ENCODE peak calls at places on chromosomes 2 and 18, in seven cellular contexts. X, Z, V, C, U, N and B are unnamed samples.

GRCh38 chr2:17257194-17257909 is 260.9 kb downstream of the RAD51AP2 start:
- DNase-seq in X (no peak), Z (no peak), V (no peak), C (no peak), U (no peak), N (no peak), B (no peak)

GRCh38 chr18:32420084-32420483 is 50.6 kb downstream of the GAREM1 start:
- DNase-seq in X (no peak), Z (no peak), V (no peak), C (no peak), U (no peak), N (no peak), B (no peak)

GRCh38 chr2:176501652-176502051 is 232.4 kb downstream of the MTX2 start:
- DNase-seq in X (no peak), Z (no peak), V (no peak), C (no peak), U (no peak), N (no peak), B (no peak)

GRCh38 chr2:25115902-25116301 is 52.5 kb downstream of the POMC start:
- DNase-seq in X (no peak), Z (no peak), V (no peak), C (no peak), U (no peak), N (no peak), B (no peak)

GRCh38 chr2:57313678-57314077 is 732.9 kb upstream of the VRK2 start:
- DNase-seq in X (no peak), Z (no peak), V (no peak), C (no peak), U (no peak), N (no peak), B (no peak)

GRCh38 chr2:129117427-129117826 is 798.8 kb upstream of the HS6ST1 start:
- DNase-seq in X (no peak), Z (no peak), V (no peak), C (no peak), U (no peak), N (no peak), B (no peak)

GRCh38 chr2:85601771-85602475 is 575 bp downstream of the TMEM150A start:
- DNase-seq in X (no peak), Z (no peak), V (peak; percentile 61), C (peak; percentile 48), U (no peak), N (peak; percentile 67), B (no peak)

GRCh38 chr2:135072125-135072997 is 20.3 kb downstream of the RAB3GAP1 start:
- DNase-seq in X (no peak), Z (no peak), V (no peak), C (no peak), U (no peak), N (no peak), B (no peak)

GRCh38 chr18:30302181-30302580 is 740.4 kb downstream of the DSC3 start:
- DNase-seq in X (no peak), Z (no peak), V (no peak), C (no peak), U (no peak), N (no peak), B (no peak)

GRCh38 chr18:38966846-38967245 is 1401.2 kb upstream of the CELF4 start:
- DNase-seq in X (no peak), Z (no peak), V (no peak), C (no peak), U (no peak), N (no peak), B (no peak)

GRCh38 chr2:107525420-107525819 is 301.3 kb upstream of the RGPD4 start:
- DNase-seq in X (no peak), Z (no peak), V (no peak), C (no peak), U (no peak), N (no peak), B (no peak)

GRCh38 chr2:190791347-190791982 is 89.2 kb upstream of the GLS start:
- DNase-seq in X (peak; percentile 23), Z (no peak), V (no peak), C (no peak), U (no peak), N (no peak), B (no peak)

GRCh38 chr18:8348051-8348450 is 261.2 kb upstream of the RAB12 start:
- DNase-seq in X (no peak), Z (no peak), V (no peak), C (no peak), U (no peak), N (no peak), B (no peak)

GRCh38 chr2:78293768-78294167 is 731.7 kb upstream of the REG3G start:
- DNase-seq in X (no peak), Z (no peak), V (no peak), C (no peak), U (no peak), N (no peak), B (no peak)

GRCh38 chr2:15073639-15074038 is 441.1 kb downstream of the LRATD1 start:
- DNase-seq in X (no peak), Z (no peak), V (no peak), C (no peak), U (no peak), N (no peak), B (no peak)

GRCh38 chr2:201969938-201970785 is 63.5 kb upstream of the FZD7 start:
- DNase-seq in X (no peak), Z (no peak), V (no peak), C (no peak), U (no peak), N (no peak), B (no peak)

GRCh38 chr2:214604861-214605260 is 194.0 kb downstream of the VWC2L start:
- DNase-seq in X (no peak), Z (no peak), V (no peak), C (no peak), U (peak; percentile 41), N (no peak), B (no peak)

GRCh38 chr2:208363485-208363884 is 43.1 kb upstream of the PTH2R start:
- DNase-seq in X (no peak), Z (no peak), V (no peak), C (no peak), U (no peak), N (no peak), B (no peak)

GRCh38 chr2:174013310-174013751 is 48.2 kb upstream of the SP3 start:
- DNase-seq in X (no peak), Z (no peak), V (peak; percentile 44), C (peak; percentile 34), U (no peak), N (peak; percentile 80), B (no peak)

GRCh38 chr2:239918749-239919148 is 106.4 kb downstream of the NDUFA10 start:
- DNase-seq in X (peak; percentile 5), Z (no peak), V (peak; percentile 8), C (no peak), U (no peak), N (no peak), B (no peak)

GRCh38 chr2:232300894-232301387 is 77.6 kb upstream of the ALPP start:
- DNase-seq in X (no peak), Z (no peak), V (no peak), C (no peak), U (no peak), N (no peak), B (no peak)

GRCh38 chr18:75923169-75923568 is 495.7 kb upstream of the SMIM21 start:
- DNase-seq in X (no peak), Z (no peak), V (no peak), C (peak; percentile 20), U (no peak), N (peak; percentile 48), B (no peak)

GRCh38 chr2:216371756-216372702 is at the start of gene MARCHF4:
- DNase-seq in X (peak; percentile 73), Z (peak; percentile 65), V (peak; percentile 88), C (no peak), U (peak; percentile 34), N (peak; percentile 63), B (peak; percentile 63)

GRCh38 chr2:161905389-161906046 is 168.5 kb downstream of the DPP4 start:
- DNase-seq in X (no peak), Z (no peak), V (no peak), C (no peak), U (no peak), N (no peak), B (no peak)

GRCh38 chr2:28219134-28219533 is 173.5 kb upstream of the FOSL2 start:
- DNase-seq in X (no peak), Z (no peak), V (no peak), C (no peak), U (no peak), N (no peak), B (no peak)

GRCh38 chr2:197433770-197434438 is 924 bp downstream of the SF3B1 start:
- DNase-seq in X (no peak), Z (no peak), V (no peak), C (no peak), U (no peak), N (no peak), B (no peak)
- H3K4me1 ChIP-seq in X (peaks cover 52% of the 10 kb centered on the region), Z (peaks cover 57% of the 10 kb centered on the region), V (no peaks in the 10 kb centered on the region), C (peaks cover 58% of the 10 kb centered on the region), U (peaks cover 3% of the 10 kb centered on the region), N (peaks cover 15% of the 10 kb centered on the region), B (peaks cover 53% of the 10 kb centered on the region)

GRCh38 chr18:62189208-62189607 is 2.2 kb downstream of the RELCH start:
- DNase-seq in X (no peak), Z (no peak), V (no peak), C (no peak), U (no peak), N (no peak), B (no peak)
- H3K4me1 ChIP-seq in X (peaks cover 49% of the 10 kb centered on the region), Z (peaks cover 69% of the 10 kb centered on the region), V (no peaks in the 10 kb centered on the region), C (peaks cover 66% of the 10 kb centered on the region), U (no peaks in the 10 kb centered on the region), N (peaks cover 7% of the 10 kb centered on the region), B (peaks cover 72% of the 10 kb centered on the region)

DNA sequence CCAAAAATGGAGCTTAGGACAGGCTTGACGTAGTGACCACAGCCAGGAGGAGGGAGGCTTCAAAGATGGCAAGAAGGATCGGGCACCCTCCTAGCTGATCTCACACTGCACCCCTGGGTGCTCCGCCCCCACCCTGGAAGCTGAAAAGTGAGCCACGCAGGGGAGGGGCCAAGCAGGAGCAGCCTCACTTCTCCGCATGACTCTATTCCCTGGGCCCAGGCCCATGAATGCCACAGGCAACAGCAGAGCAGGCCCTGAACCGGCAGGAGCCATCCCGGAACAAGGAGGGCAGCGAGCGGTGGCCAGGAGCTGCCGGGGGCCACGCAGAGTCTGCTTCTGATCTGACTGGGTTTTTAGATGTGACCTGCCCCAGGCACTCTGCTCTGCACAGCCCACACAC is 30.0 kb downstream of the BIN1 start:
- DNase-seq in X (no peak), Z (no peak), V (no peak), C (no peak), U (no peak), N (no peak), B (no peak)
- H3K4me1 ChIP-seq in X (peaks cover 56% of the 10 kb centered on the region), Z (peaks cover 50% of the 10 kb centered on the region), V (no peaks in the 10 kb centered on the region), C (peaks cover 100% of the 10 kb centered on the region), U (peaks cover 8% of the 10 kb centered on the region), N (peaks cover 17% of the 10 kb centered on the region), B (peaks cover 50% of the 10 kb centered on the region)

DNA sequence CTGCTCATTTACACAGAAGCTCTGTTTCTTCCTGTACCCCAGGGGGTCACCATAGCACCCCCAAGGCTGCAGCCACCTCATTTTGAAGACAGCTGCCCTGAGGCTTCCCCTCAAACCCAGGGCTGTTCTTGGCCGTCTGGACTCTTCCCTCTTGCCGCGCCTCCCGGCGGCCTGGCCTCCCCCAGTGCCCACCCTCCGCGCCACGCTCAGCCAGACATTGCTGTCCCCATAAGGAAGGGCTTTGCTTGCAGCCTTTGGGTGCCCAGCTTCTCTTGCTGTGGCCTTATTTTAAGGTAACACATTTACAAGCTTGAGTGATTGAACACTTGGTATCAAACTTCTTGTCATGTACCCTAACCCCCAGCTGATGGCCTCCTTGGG is 79.0 kb downstream of the STPG4 start:
- DNase-seq in X (no peak), Z (no peak), V (no peak), C (no peak), U (no peak), N (no peak), B (no peak)
- H3K4me1 ChIP-seq in X (peaks cover 8% of the 10 kb centered on the region), Z (peaks cover 7% of the 10 kb centered on the region), V (peaks cover 16% of the 10 kb centered on the region), C (peaks cover 100% of the 10 kb centered on the region), U (peaks cover 34% of the 10 kb centered on the region), N (peaks cover 22% of the 10 kb centered on the region), B (peaks cover 7% of the 10 kb centered on the region)

GRCh38 chr2:160397530-160397865 is 96.1 kb downstream of the RBMS1 start:
- DNase-seq in X (no peak), Z (no peak), V (no peak), C (no peak), U (no peak), N (no peak), B (no peak)
- H3K4me1 ChIP-seq in X (peaks cover 85% of the 10 kb centered on the region), Z (peaks cover 29% of the 10 kb centered on the region), V (peaks cover 7% of the 10 kb centered on the region), C (peaks cover 84% of the 10 kb centered on the region), U (peaks cover 14% of the 10 kb centered on the region), N (peaks cover 2% of the 10 kb centered on the region), B (peaks cover 86% of the 10 kb centered on the region)